ENCODE peak calls at places on chromosomes 7 and 10, in eight cellular contexts. One of them, this sample, is unnamed.
A peak's percentile ranks its signal among the peaks of the same experiment; 100 is the strongest.

GRCh38 chr7:152178405-152179058 is 153.1 kb downstream of the GALNT11 start:
- DNase-seq in psoas muscle: no peak
- DNase-seq in right atrium auricular region: no peak
- DNase-seq in testis: no peak
- DNase-seq in CD4-positive, CD25-positive, alpha-beta regulatory T cell: no peak
- DNase-seq in IMR-90: no peak
- DNase-seq in heart left ventricle: no peak
- DNase-seq in cardiac muscle cell: no peak
- DNase-seq in this sample: no peak

GRCh38 chr7:25840209-25840792 is 311.7 kb upstream of the NFE2L3 start:
- DNase-seq in IMR-90: no peak
- DNase-seq in CD4-positive, CD25-positive, alpha-beta regulatory T cell: no peak
- DNase-seq in testis: peak; percentile 60
- DNase-seq in right atrium auricular region: no peak
- DNase-seq in cardiac muscle cell: peak; percentile 77
- DNase-seq in psoas muscle: no peak
- DNase-seq in heart left ventricle: no peak
- DNase-seq in this sample: no peak

GRCh38 chr7:18356195-18356645 is 139.3 kb upstream of the HDAC9 start:
- DNase-seq in testis: no peak
- DNase-seq in psoas muscle: no peak
- DNase-seq in heart left ventricle: no peak
- DNase-seq in CD4-positive, CD25-positive, alpha-beta regulatory T cell: peak; percentile 17
- DNase-seq in right atrium auricular region: no peak
- DNase-seq in cardiac muscle cell: peak; percentile 57
- DNase-seq in IMR-90: peak; percentile 28
- DNase-seq in this sample: no peak

GRCh38 chr10:43209651-43210141 is 57.2 kb downstream of the RASGEF1A start:
- DNase-seq in heart left ventricle: peak; percentile 6
- DNase-seq in psoas muscle: peak; percentile 32
- DNase-seq in right atrium auricular region: no peak
- DNase-seq in IMR-90: no peak
- DNase-seq in cardiac muscle cell: no peak
- DNase-seq in testis: no peak
- DNase-seq in CD4-positive, CD25-positive, alpha-beta regulatory T cell: no peak
- DNase-seq in this sample: no peak

GRCh38 chr7:2668401-2668800 is 19.6 kb upstream of the AMZ1 start:
- DNase-seq in CD4-positive, CD25-positive, alpha-beta regulatory T cell: no peak
- DNase-seq in IMR-90: peak; percentile 91
- DNase-seq in testis: no peak
- DNase-seq in right atrium auricular region: no peak
- DNase-seq in heart left ventricle: no peak
- DNase-seq in cardiac muscle cell: peak; percentile 72
- DNase-seq in psoas muscle: no peak
- DNase-seq in this sample: peak; percentile 13

GRCh38 chr7:18647602-18648001 is 152.1 kb downstream of the HDAC9 start:
- DNase-seq in heart left ventricle: no peak
- DNase-seq in CD4-positive, CD25-positive, alpha-beta regulatory T cell: no peak
- DNase-seq in psoas muscle: no peak
- DNase-seq in cardiac muscle cell: no peak
- DNase-seq in IMR-90: no peak
- DNase-seq in right atrium auricular region: no peak
- DNase-seq in testis: no peak
- DNase-seq in this sample: no peak

GRCh38 chr10:188546-188945 is 53.3 kb downstream of the ZMYND11 start:
- DNase-seq in CD4-positive, CD25-positive, alpha-beta regulatory T cell: no peak
- DNase-seq in IMR-90: peak; percentile 57
- DNase-seq in psoas muscle: no peak
- DNase-seq in testis: no peak
- DNase-seq in right atrium auricular region: no peak
- DNase-seq in heart left ventricle: no peak
- DNase-seq in cardiac muscle cell: no peak
- DNase-seq in this sample: no peak

GRCh38 chr7:105600720-105601550 is 19.6 kb upstream of the EFCAB10 start:
- DNase-seq in testis: no peak
- DNase-seq in cardiac muscle cell: no peak
- DNase-seq in right atrium auricular region: no peak
- DNase-seq in psoas muscle: no peak
- DNase-seq in heart left ventricle: no peak
- DNase-seq in IMR-90: no peak
- DNase-seq in CD4-positive, CD25-positive, alpha-beta regulatory T cell: no peak
- DNase-seq in this sample: no peak

GRCh38 chr10:18140957-18141888 is 999 bp downstream of the CACNB2 start:
- DNase-seq in CD4-positive, CD25-positive, alpha-beta regulatory T cell: no peak
- DNase-seq in testis: peak; percentile 19
- DNase-seq in cardiac muscle cell: peak; percentile 6
- DNase-seq in right atrium auricular region: no peak
- DNase-seq in heart left ventricle: no peak
- DNase-seq in psoas muscle: no peak
- DNase-seq in IMR-90: no peak
- DNase-seq in this sample: peak; percentile 63

GRCh38 chr7:132752431-132752830 is 176.2 kb upstream of the PLXNA4 start:
- DNase-seq in psoas muscle: no peak
- DNase-seq in IMR-90: no peak
- DNase-seq in testis: no peak
- DNase-seq in right atrium auricular region: no peak
- DNase-seq in cardiac muscle cell: peak; percentile 37
- DNase-seq in heart left ventricle: no peak
- DNase-seq in CD4-positive, CD25-positive, alpha-beta regulatory T cell: no peak
- DNase-seq in this sample: no peak

GRCh38 chr10:114343623-114344306 is 60.5 kb downstream of the AFAP1L2 start:
- DNase-seq in cardiac muscle cell: no peak
- DNase-seq in IMR-90: no peak
- DNase-seq in right atrium auricular region: no peak
- DNase-seq in testis: no peak
- DNase-seq in psoas muscle: no peak
- DNase-seq in heart left ventricle: no peak
- DNase-seq in CD4-positive, CD25-positive, alpha-beta regulatory T cell: no peak
- DNase-seq in this sample: no peak

GRCh38 chr10:70779088-70779487 is 6.1 kb downstream of the TBATA start:
- DNase-seq in psoas muscle: no peak
- DNase-seq in right atrium auricular region: peak; percentile 57
- DNase-seq in heart left ventricle: no peak
- DNase-seq in CD4-positive, CD25-positive, alpha-beta regulatory T cell: no peak
- DNase-seq in testis: peak; percentile 17
- DNase-seq in cardiac muscle cell: peak; percentile 17
- DNase-seq in IMR-90: no peak
- DNase-seq in this sample: no peak

GRCh38 chr7:47536705-47537611 is 45.0 kb downstream of the TNS3 start:
- DNase-seq in testis: peak; percentile 67
- DNase-seq in IMR-90: peak; percentile 76
- DNase-seq in heart left ventricle: peak; percentile 53
- DNase-seq in CD4-positive, CD25-positive, alpha-beta regulatory T cell: no peak
- DNase-seq in right atrium auricular region: peak; percentile 77
- DNase-seq in psoas muscle: peak; percentile 79
- DNase-seq in cardiac muscle cell: peak; percentile 68
- DNase-seq in this sample: peak; percentile 87

GRCh38 chr7:102331536-102332275 is 24.5 kb downstream of the SPDYE6 start:
- DNase-seq in testis: no peak
- DNase-seq in IMR-90: no peak
- DNase-seq in heart left ventricle: no peak
- DNase-seq in right atrium auricular region: peak; percentile 0
- DNase-seq in psoas muscle: no peak
- DNase-seq in CD4-positive, CD25-positive, alpha-beta regulatory T cell: no peak
- DNase-seq in cardiac muscle cell: no peak
- DNase-seq in this sample: no peak

DNA sequence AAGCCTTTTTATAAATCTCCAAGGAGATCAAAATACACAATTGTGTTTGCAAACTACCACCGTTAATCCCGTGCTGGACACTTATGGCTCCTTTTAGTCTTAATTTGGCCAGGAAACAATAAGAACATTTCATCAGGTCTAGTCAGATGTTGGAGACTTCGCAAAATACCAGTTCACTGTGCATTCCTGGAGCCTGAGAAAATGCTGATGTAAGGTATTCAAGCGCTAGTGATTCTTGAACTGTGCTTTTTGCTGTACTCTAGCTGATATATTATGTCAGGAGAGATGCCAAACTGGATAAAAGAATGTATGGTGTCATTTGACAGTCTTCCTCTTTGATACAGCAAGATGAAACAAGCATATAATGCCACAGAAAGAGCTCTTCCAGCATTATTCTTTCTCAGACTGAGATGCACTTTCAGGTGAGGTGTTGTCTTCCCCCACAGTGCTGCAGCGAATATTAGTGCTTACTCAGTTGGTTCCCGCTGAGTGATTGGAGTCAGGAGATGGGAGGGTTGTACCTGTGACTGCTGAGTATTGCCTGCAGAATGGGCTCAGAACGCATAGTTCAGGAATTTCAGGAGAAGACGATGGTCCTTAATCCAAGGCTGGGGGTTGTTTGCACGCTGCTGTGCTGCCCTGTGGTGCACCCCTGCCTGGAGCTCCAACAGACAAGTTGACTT is 59.2 kb downstream of the OGDH start:
- DNase-seq in heart left ventricle: no peak
- DNase-seq in testis: no peak
- DNase-seq in IMR-90: peak; percentile 76
- DNase-seq in psoas muscle: no peak
- DNase-seq in cardiac muscle cell: peak; percentile 82
- DNase-seq in right atrium auricular region: no peak
- DNase-seq in CD4-positive, CD25-positive, alpha-beta regulatory T cell: no peak
- DNase-seq in this sample: no peak
- H3K4me1 ChIP-seq in heart left ventricle: peaks cover 19% of the 10 kb centered on the region
- H3K4me1 ChIP-seq in testis: no peaks in the 10 kb centered on the region
- H3K4me1 ChIP-seq in IMR-90: no peaks in the 10 kb centered on the region
- H3K4me1 ChIP-seq in psoas muscle: peaks cover 12% of the 10 kb centered on the region
- H3K4me1 ChIP-seq in cardiac muscle cell: no peaks in the 10 kb centered on the region
- H3K4me1 ChIP-seq in right atrium auricular region: peaks cover 7% of the 10 kb centered on the region
- H3K4me1 ChIP-seq in CD4-positive, CD25-positive, alpha-beta regulatory T cell: no peaks in the 10 kb centered on the region
- H3K4me1 ChIP-seq in this sample: no peaks in the 10 kb centered on the region

GRCh38 chr7:107171496-107171895 is 2.7 kb downstream of the HBP1 start:
- DNase-seq in cardiac muscle cell: no peak
- DNase-seq in CD4-positive, CD25-positive, alpha-beta regulatory T cell: no peak
- DNase-seq in heart left ventricle: no peak
- DNase-seq in IMR-90: no peak
- DNase-seq in psoas muscle: no peak
- DNase-seq in testis: no peak
- DNase-seq in right atrium auricular region: no peak
- DNase-seq in this sample: no peak
- H3K4me1 ChIP-seq in cardiac muscle cell: peaks cover 27% of the 10 kb centered on the region
- H3K4me1 ChIP-seq in CD4-positive, CD25-positive, alpha-beta regulatory T cell: peaks cover 63% of the 10 kb centered on the region
- H3K4me1 ChIP-seq in heart left ventricle: peaks cover 57% of the 10 kb centered on the region
- H3K4me1 ChIP-seq in IMR-90: peaks cover 3% of the 10 kb centered on the region
- H3K4me1 ChIP-seq in psoas muscle: peaks cover 55% of the 10 kb centered on the region
- H3K4me1 ChIP-seq in testis: peaks cover 25% of the 10 kb centered on the region
- H3K4me1 ChIP-seq in right atrium auricular region: peaks cover 54% of the 10 kb centered on the region
- H3K4me1 ChIP-seq in this sample: peaks cover 5% of the 10 kb centered on the region

GRCh38 chr7:93013471-93014061 is 104.2 kb downstream of the SAMD9 start:
- DNase-seq in CD4-positive, CD25-positive, alpha-beta regulatory T cell: no peak
- DNase-seq in heart left ventricle: no peak
- DNase-seq in psoas muscle: no peak
- DNase-seq in testis: no peak
- DNase-seq in right atrium auricular region: no peak
- DNase-seq in IMR-90: peak; percentile 66
- DNase-seq in cardiac muscle cell: no peak
- DNase-seq in this sample: no peak
- H3K4me1 ChIP-seq in CD4-positive, CD25-positive, alpha-beta regulatory T cell: no peaks in the 10 kb centered on the region
- H3K4me1 ChIP-seq in heart left ventricle: peaks cover 18% of the 10 kb centered on the region
- H3K4me1 ChIP-seq in psoas muscle: peaks cover 5% of the 10 kb centered on the region
- H3K4me1 ChIP-seq in testis: no peaks in the 10 kb centered on the region
- H3K4me1 ChIP-seq in right atrium auricular region: peaks cover 16% of the 10 kb centered on the region
- H3K4me1 ChIP-seq in IMR-90: peaks cover 38% of the 10 kb centered on the region
- H3K4me1 ChIP-seq in cardiac muscle cell: no peaks in the 10 kb centered on the region
- H3K4me1 ChIP-seq in this sample: no peaks in the 10 kb centered on the region

DNA sequence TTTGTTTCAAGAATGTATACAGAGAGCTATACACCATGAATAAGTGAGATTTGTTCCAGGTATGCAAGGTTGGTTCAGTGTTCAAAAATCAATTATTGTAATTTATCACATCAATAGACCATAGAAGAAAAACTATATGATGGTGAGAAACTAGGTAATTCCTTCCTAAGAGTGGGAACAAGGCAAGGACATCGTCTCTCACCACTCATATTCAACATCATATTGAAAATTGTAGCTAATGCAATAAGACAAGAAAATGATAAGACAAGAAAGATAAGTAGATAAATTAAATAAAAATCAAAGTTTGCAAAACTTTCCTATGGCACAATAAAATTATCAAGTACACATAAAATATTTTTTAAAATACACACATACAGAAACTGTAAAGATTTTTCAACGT is 385.3 kb upstream of the COBL start:
- DNase-seq in cardiac muscle cell: no peak
- DNase-seq in testis: no peak
- DNase-seq in right atrium auricular region: no peak
- DNase-seq in heart left ventricle: no peak
- DNase-seq in psoas muscle: no peak
- DNase-seq in IMR-90: no peak
- DNase-seq in CD4-positive, CD25-positive, alpha-beta regulatory T cell: no peak
- DNase-seq in this sample: no peak
- H3K4me1 ChIP-seq in cardiac muscle cell: no peaks in the 10 kb centered on the region
- H3K4me1 ChIP-seq in testis: peaks cover 3% of the 10 kb centered on the region
- H3K4me1 ChIP-seq in right atrium auricular region: no peaks in the 10 kb centered on the region
- H3K4me1 ChIP-seq in heart left ventricle: no peaks in the 10 kb centered on the region
- H3K4me1 ChIP-seq in psoas muscle: no peaks in the 10 kb centered on the region
- H3K4me1 ChIP-seq in IMR-90: no peaks in the 10 kb centered on the region
- H3K4me1 ChIP-seq in CD4-positive, CD25-positive, alpha-beta regulatory T cell: no peaks in the 10 kb centered on the region
- H3K4me1 ChIP-seq in this sample: no peaks in the 10 kb centered on the region